ENCODE peak calls at places on chromosomes 5 and 9, in ten cellular contexts. O is PC-3; C is OCI-LY7; Z is right atrium auricular region; T is psoas muscle; P is cardiac muscle cell; K is ascending aorta; M is body of pancreas; F is CD8-positive, alpha-beta T cell; U is tibial nerve. J is an unnamed sample.

GRCh38 chr5:82332064-82332855 is 54.1 kb upstream of the RPS23 start:
- DNase-seq in F (no peak), P (no peak), M (no peak), Z (no peak), C (no peak), O (no peak), U (no peak), T (no peak), K (no peak), J (no peak)

GRCh38 chr9:136129176-136129575 is 10.5 kb upstream of the TMEM250 start:
- DNase-seq in M (no peak), P (no peak), U (no peak), O (no peak), K (no peak), C (no peak), T (no peak), Z (no peak), F (no peak), J (no peak)

GRCh38 chr5:95619096-95619495 is 791 bp upstream of the GPR150 start:
- DNase-seq in Z (no peak), U (no peak), T (no peak), M (no peak), P (peak; percentile 77), C (no peak), O (no peak), F (no peak), K (no peak), J (no peak)

GRCh38 chr9:109652112-109652511 is 127.9 kb upstream of the PALM2AKAP2 start:
- DNase-seq in O (peak; percentile 80), F (no peak), T (no peak), Z (no peak), M (no peak), P (no peak), K (no peak), U (no peak), C (no peak), J (no peak)

GRCh38 chr5:166979576-166979975 is 1311.9 kb upstream of the WWC1 start:
- DNase-seq in K (no peak), O (no peak), C (no peak), T (no peak), Z (no peak), P (peak; percentile 12), F (no peak), M (no peak), U (no peak), J (no peak)

GRCh38 chr5:180179399-180180197 is 29.4 kb downstream of the RASGEF1C start:
- DNase-seq in M (no peak), U (no peak), O (no peak), K (no peak), F (no peak), T (no peak), Z (no peak), P (no peak), C (no peak), J (no peak)

GRCh38 chr9:129709471-129710460 is 43.1 kb downstream of the PTGES start:
- DNase-seq in T (no peak), C (no peak), P (no peak), K (no peak), O (no peak), M (no peak), U (no peak), F (no peak), Z (no peak), J (no peak)

GRCh38 chr5:54646285-54647101 is 128.9 kb downstream of the SNX18 start:
- DNase-seq in Z (peak; percentile 94), K (peak; percentile 94), U (peak; percentile 65), O (peak; percentile 44), C (peak; percentile 91), F (peak; percentile 48), T (peak; percentile 72), P (peak; percentile 94), M (peak; percentile 64), J (peak; percentile 92)

GRCh38 chr5:173868096-173868879 is 19.9 kb upstream of the CPEB4 start:
- DNase-seq in K (no peak), F (no peak), M (no peak), T (no peak), U (no peak), C (no peak), P (peak; percentile 71), O (peak; percentile 95), Z (no peak), J (no peak)

GRCh38 chr9:2857564-2858198 is 13.8 kb upstream of the PUM3 start:
- DNase-seq in K (peak; percentile 71), O (peak; percentile 75), M (peak; percentile 81), P (peak; percentile 85), F (peak; percentile 46), Z (peak; percentile 70), U (peak; percentile 89), T (peak; percentile 23), C (peak; percentile 75), J (peak; percentile 69)

GRCh38 chr5:175092691-175093090 is 351.3 kb downstream of the DRD1 start:
- DNase-seq in M (no peak), O (no peak), T (no peak), U (no peak), C (no peak), K (no peak), P (no peak), F (no peak), Z (no peak), J (no peak)

GRCh38 chr9:36802171-36802920 is 229.7 kb downstream of the MELK start:
- DNase-seq in F (no peak), T (no peak), C (no peak), O (peak; percentile 17), Z (no peak), U (peak; percentile 12), M (no peak), K (no peak), P (peak; percentile 47), J (no peak)

GRCh38 chr9:20623021-20623747 is 885 bp upstream of the MLLT3 start:
- DNase-seq in P (no peak), M (peak; percentile 15), U (peak; percentile 14), T (peak; percentile 33), Z (peak; percentile 59), O (peak; percentile 23), K (peak; percentile 69), F (peak; percentile 47), C (peak; percentile 25), J (peak; percentile 70)

GRCh38 chr5:118700510-118700909 is 287.8 kb downstream of the DTWD2 start:
- DNase-seq in U (no peak), Z (no peak), C (no peak), K (no peak), M (no peak), T (no peak), O (no peak), F (no peak), P (no peak), J (no peak)

GRCh38 chr5:96780626-96781025 is 27.1 kb downstream of the ERAP1 start:
- DNase-seq in Z (no peak), K (no peak), M (no peak), P (peak; percentile 65), U (no peak), T (no peak), F (no peak), C (no peak), O (no peak), J (no peak)

GRCh38 chr9:114434878-114435311 is 47.1 kb upstream of the AKNA start:
- DNase-seq in F (no peak), P (peak; percentile 58), C (peak; percentile 57), O (peak; percentile 49), T (no peak), U (no peak), K (peak; percentile 37), M (peak; percentile 18), Z (no peak), J (no peak)

GRCh38 chr9:93477397-93477796 is 24.0 kb upstream of the FAM120AOS start:
- DNase-seq in P (no peak), C (no peak), F (no peak), T (no peak), M (no peak), O (no peak), K (no peak), U (no peak), Z (no peak), J (no peak)

GRCh38 chr9:101593345-101593744 is 1.4 kb downstream of the PPP3R2 start:
- DNase-seq in Z (no peak), O (no peak), U (no peak), C (no peak), M (no peak), K (no peak), P (no peak), F (no peak), T (no peak), J (no peak)

GRCh38 chr5:28648108-28648507 is 1609.7 kb upstream of the CDH9 start:
- DNase-seq in Z (no peak), O (peak; percentile 59), M (no peak), C (no peak), F (no peak), T (no peak), P (no peak), U (no peak), K (no peak), J (no peak)
- TF ChIP-seq CTCF in Z (no peak), O (peak; percentile 33), M (no peak), C (no peak), F (no peak), T (no peak), P (no peak), U (no peak), K (no peak), J (no peak)

GRCh38 chr5:150078802-150079654 is 7.3 kb downstream of the CSF1R start:
- DNase-seq in C (no peak), O (no peak), T (no peak), F (no peak), M (no peak), P (no peak), U (no peak), Z (peak; percentile 47), K (peak; percentile 57), J (no peak)
- H3K4me3 ChIP-seq in C (no peak overlapping the region), O (no peak overlapping the region), T (no peak overlapping the region), F (no peak overlapping the region), M (no peak overlapping the region), P (no peak overlapping the region), U (no peak overlapping the region), Z (no peak overlapping the region), K (no peak overlapping the region), J (no peak overlapping the region)

GRCh38 chr5:35853652-35854051 is 3.0 kb upstream of the IL7R start:
- DNase-seq in T (peak; percentile 15), C (no peak), M (peak; percentile 40), O (no peak), U (no peak), K (no peak), P (peak; percentile 36), F (peak; percentile 55), Z (no peak), J (no peak)
- H3K4me1 ChIP-seq in T (no peaks in the 10 kb centered on the region), C (peaks cover 57% of the 10 kb centered on the region), M (no peaks in the 10 kb centered on the region), O (peaks cover 53% of the 10 kb centered on the region), U (peaks cover 9% of the 10 kb centered on the region), K (no peaks in the 10 kb centered on the region), P (no peaks in the 10 kb centered on the region), F (peaks cover 64% of the 10 kb centered on the region), Z (peaks cover 8% of the 10 kb centered on the region), J (no peaks in the 10 kb centered on the region)

DNA sequence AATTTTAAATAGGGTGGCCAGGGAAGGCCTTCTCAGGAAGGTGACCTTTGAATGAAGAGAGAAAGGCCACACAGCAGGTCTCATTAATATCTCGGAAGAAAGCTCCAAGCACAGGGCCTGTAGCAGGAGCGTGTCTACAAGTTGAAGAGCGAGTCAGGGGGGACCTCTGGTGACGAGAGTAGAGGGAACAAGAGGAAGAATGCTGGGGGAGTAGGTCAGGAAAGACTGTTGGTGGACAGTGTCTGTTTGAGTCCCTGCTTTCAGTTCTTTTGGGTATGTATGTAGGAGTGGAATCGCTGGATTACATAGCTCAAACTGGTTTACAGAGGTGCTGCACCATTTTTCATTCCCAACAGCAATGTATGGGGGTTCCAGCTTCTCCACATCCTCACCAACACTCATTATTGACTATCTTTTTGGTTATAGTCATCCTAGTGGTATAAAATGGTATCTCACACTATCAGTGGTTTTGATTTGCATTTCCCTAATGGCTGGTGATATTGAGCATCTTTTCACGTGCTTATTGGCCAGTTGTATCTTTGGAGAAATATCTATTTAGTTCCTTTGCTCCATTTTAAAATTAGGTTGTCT is 55.8 kb downstream of the NUP214 start:
- DNase-seq in O (peak; percentile 11), C (no peak), Z (no peak), M (no peak), F (no peak), U (no peak), P (no peak), K (no peak), T (no peak), J (no peak)
- TF ChIP-seq CTCF in O (peak; percentile 41), C (peak; percentile 44), Z (no peak), M (no peak), F (peak; percentile 39), U (no peak), P (no peak), K (no peak), T (no peak), J (no peak)